ENCODE peak calls at places on chromosomes 2 and 18, in seven cellular contexts. H is CD4-positive, alpha-beta T cell; D is mesenchymal stem cell; R is T-helper 17 cell; X is CD8-positive, alpha-beta T cell; P is neural progenitor cell; F is naive thymus-derived CD4-positive, alpha-beta T cell. Y is an unnamed sample. For H3K9me3, the result is how much of the 10 kb centered on the place peaks cover.

GRCh38 chr2:37802899-37803379 is 122.1 kb upstream of the RMDN2 start:
- DNase-seq in H (no peak), D (peak), R (no peak), X (no peak), P (no peak), F (no peak), Y (no peak)

GRCh38 chr2:113328043-113328442 is 49.3 kb upstream of the PAX8 start:
- DNase-seq in H (no peak), D (no peak), R (no peak), X (no peak), P (no peak), F (no peak), Y (no peak)

GRCh38 chr2:21256006-21256405 is 132.2 kb downstream of the TDRD15 start:
- DNase-seq in H (no peak), D (no peak), R (no peak), X (no peak), P (peak), F (no peak), Y (peak)

GRCh38 chr2:168002021-168002553 is 245.3 kb downstream of the STK39 start:
- DNase-seq in H (no peak), D (peak), R (no peak), X (no peak), P (peak), F (no peak), Y (no peak)

GRCh38 chr18:2302628-2303516 is 268.4 kb downstream of the METTL4 start:
- DNase-seq in H (no peak), D (no peak), R (no peak), X (no peak), P (no peak), F (no peak), Y (no peak)

GRCh38 chr2:120943403-120944034 is 207.9 kb downstream of the GLI2 start:
- DNase-seq in H (no peak), D (no peak), R (no peak), X (no peak), P (no peak), F (no peak), Y (no peak)

GRCh38 chr18:29218101-29218500 is 1041.2 kb upstream of the CDH2 start:
- DNase-seq in H (no peak), D (no peak), R (no peak), X (no peak), P (no peak), F (no peak), Y (no peak)

GRCh38 chr2:125405816-125406215 is 1250.1 kb upstream of the GYPC start:
- DNase-seq in H (no peak), D (peak), R (no peak), X (no peak), P (no peak), F (no peak), Y (no peak)

GRCh38 chr18:58069721-58070292 is 25.8 kb downstream of the NEDD4L start:
- DNase-seq in H (no peak), D (no peak), R (no peak), X (no peak), P (peak), F (no peak), Y (no peak)

GRCh38 chr2:27442981-27443323 is 771 bp downstream of the KRTCAP3 start:
- DNase-seq in H (no peak), D (no peak), R (no peak), X (no peak), P (no peak), F (no peak), Y (no peak)

GRCh38 chr2:37119182-37119581 is 34.9 kb downstream of the GPATCH11 start:
- DNase-seq in H (no peak), D (no peak), R (no peak), X (no peak), P (no peak), F (no peak), Y (no peak)

GRCh38 chr2:68992933-68993332 is 18.5 kb downstream of the GKN1 start:
- DNase-seq in H (no peak), D (no peak), R (no peak), X (no peak), P (no peak), F (no peak), Y (no peak)

GRCh38 chr18:31049189-31049588 is 6.6 kb upstream of the DSC3 start:
- DNase-seq in H (no peak), D (no peak), R (no peak), X (no peak), P (no peak), F (no peak), Y (no peak)

GRCh38 chr2:100292022-100292580 is 30.2 kb downstream of the LONRF2 start:
- DNase-seq in H (no peak), D (peak), R (peak), X (peak), P (peak), F (no peak), Y (no peak)

GRCh38 chr18:76374330-76375281 is 120.4 kb downstream of the ZNF516 start:
- DNase-seq in H (peak), D (no peak), R (no peak), X (peak), P (no peak), F (peak), Y (no peak)

GRCh38 chr2:170361359-170361936 is 183.5 kb downstream of the MYO3B start:
- DNase-seq in H (peak), D (peak), R (no peak), X (peak), P (peak), F (peak), Y (no peak)

GRCh38 chr18:61237529-61237928 is 95.7 kb upstream of the CDH20 start:
- DNase-seq in H (no peak), D (no peak), R (no peak), X (no peak), P (no peak), F (no peak), Y (no peak)

GRCh38 chr2:188551671-188552070 is 260.0 kb downstream of the GULP1 start:
- DNase-seq in H (no peak), D (no peak), R (no peak), X (no peak), P (no peak), F (no peak), Y (no peak)

GRCh38 chr2:157032019-157032418 is 225.5 kb upstream of the GALNT5 start:
- DNase-seq in H (no peak), D (peak), R (no peak), X (no peak), P (no peak), F (no peak), Y (no peak)

GRCh38 chr2:235669269-235669831 is 175.5 kb downstream of the AGAP1 start:
- DNase-seq in H (no peak), D (peak), R (peak), X (peak), P (peak), F (no peak), Y (no peak)

GRCh38 chr2:153478289-153479261 is at the start of gene RPRM:
- DNase-seq in H (peak), D (peak), R (peak), X (peak), P (peak), F (peak), Y (peak)

GRCh38 chr18:22658318-22658717 is 240.6 kb upstream of the CTAGE1 start:
- DNase-seq in H (no peak), D (no peak), R (no peak), X (no peak), P (no peak), F (no peak), Y (no peak)

GRCh38 chr18:22663378-22663777 is 245.7 kb upstream of the CTAGE1 start:
- DNase-seq in H (no peak), D (no peak), R (no peak), X (no peak), P (no peak), F (no peak), Y (no peak)

GRCh38 chr18:22657619-22658018 is 239.9 kb upstream of the CTAGE1 start:
- DNase-seq in H (no peak), D (no peak), R (no peak), X (no peak), P (no peak), F (no peak), Y (no peak)
- H3K9me3 ChIP-seq in H (under half), D (half or more), R (under half), X (under half), P (under half), F (under half), Y (under half)

GRCh38 chr2:191888400-191889166 is 41.7 kb upstream of the CAVIN2 start:
- DNase-seq in H (no peak), D (no peak), R (no peak), X (no peak), P (no peak), F (no peak), Y (no peak)
- H3K9me3 ChIP-seq in H (under half), D (under half), R (under half), X (under half), P (under half), F (under half), Y (under half)

DNA sequence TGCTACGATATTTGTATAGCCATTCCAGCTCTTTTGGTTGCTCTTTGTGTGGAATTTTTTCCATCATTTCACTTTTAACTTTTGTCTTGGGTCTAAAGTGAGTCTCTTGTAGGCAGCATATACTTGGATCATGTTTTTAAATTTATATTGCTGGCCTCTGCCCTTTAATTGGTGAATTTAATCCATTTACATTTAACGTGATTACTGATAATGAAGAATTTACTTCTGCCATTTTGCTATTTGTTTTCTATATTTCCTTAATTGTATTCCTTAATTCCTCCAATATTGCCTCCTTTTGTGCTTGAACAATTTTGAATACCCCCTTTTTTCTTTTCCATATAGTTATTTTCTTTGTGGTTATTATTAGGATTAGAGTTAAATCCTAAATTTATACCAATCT is 21.0 kb upstream of the ADNP2 start:
- DNase-seq in H (no peak), D (no peak), R (no peak), X (no peak), P (no peak), F (no peak), Y (no peak)
- H3K9me3 ChIP-seq in H (under half), D (half or more), R (under half), X (under half), P (under half), F (under half), Y (under half)

GRCh38 chr2:13102340-13103063 is 385.8 kb downstream of the TRIB2 start:
- DNase-seq in H (no peak), D (no peak), R (no peak), X (no peak), P (no peak), F (no peak), Y (no peak)
- H3K9me3 ChIP-seq in H (under half), D (under half), R (under half), X (under half), P (under half), F (under half), Y (under half)

Y was measured in esophagus muscularis mucosa.